ENCODE peak calls at places on chromosomes 12 and 14, in seven cellular contexts. One of them, this sample, is unnamed. For H3K27me3, the result is how much of the 10 kb centered on the place peaks cover.

GRCh38 chr14:68938515-68939423 is 40.3 kb downstream of the ACTN1 start:
- DNase-seq in AG04450: no peak
- DNase-seq in GM23338: no peak
- DNase-seq in prostate gland: peak
- DNase-seq in brain microvascular endothelial cell: no peak
- DNase-seq in cardiac muscle cell: no peak
- DNase-seq in left ventricle myocardium inferior: peak
- DNase-seq in this sample: no peak

GRCh38 chr12:124109760-124110159 is 136.7 kb downstream of the ZNF664 start:
- DNase-seq in brain microvascular endothelial cell: peak
- DNase-seq in prostate gland: no peak
- DNase-seq in left ventricle myocardium inferior: no peak
- DNase-seq in AG04450: no peak
- DNase-seq in cardiac muscle cell: no peak
- DNase-seq in GM23338: peak
- DNase-seq in this sample: no peak

GRCh38 chr14:61330511-61330910 is 9.1 kb downstream of the PRKCH start:
- DNase-seq in left ventricle myocardium inferior: no peak
- DNase-seq in GM23338: no peak
- DNase-seq in brain microvascular endothelial cell: no peak
- DNase-seq in cardiac muscle cell: no peak
- DNase-seq in prostate gland: no peak
- DNase-seq in AG04450: no peak
- DNase-seq in this sample: no peak

GRCh38 chr12:126760109-126760508 is 1506.9 kb upstream of the TMEM132C start:
- DNase-seq in AG04450: no peak
- DNase-seq in prostate gland: no peak
- DNase-seq in left ventricle myocardium inferior: no peak
- DNase-seq in cardiac muscle cell: no peak
- DNase-seq in GM23338: no peak
- DNase-seq in brain microvascular endothelial cell: no peak
- DNase-seq in this sample: no peak

GRCh38 chr12:27462851-27463250 is 16.3 kb downstream of the SMCO2 start:
- DNase-seq in cardiac muscle cell: no peak
- DNase-seq in prostate gland: no peak
- DNase-seq in GM23338: no peak
- DNase-seq in left ventricle myocardium inferior: peak
- DNase-seq in brain microvascular endothelial cell: no peak
- DNase-seq in AG04450: no peak
- DNase-seq in this sample: no peak

GRCh38 chr14:93972618-93973205 is 3.7 kb downstream of the ASB2 start:
- DNase-seq in brain microvascular endothelial cell: no peak
- DNase-seq in cardiac muscle cell: no peak
- DNase-seq in AG04450: no peak
- DNase-seq in GM23338: no peak
- DNase-seq in left ventricle myocardium inferior: no peak
- DNase-seq in prostate gland: no peak
- DNase-seq in this sample: no peak

GRCh38 chr14:34498684-34499412 is 36.8 kb upstream of the SPTSSA start:
- DNase-seq in left ventricle myocardium inferior: no peak
- DNase-seq in cardiac muscle cell: peak
- DNase-seq in prostate gland: peak
- DNase-seq in brain microvascular endothelial cell: no peak
- DNase-seq in AG04450: no peak
- DNase-seq in GM23338: peak
- DNase-seq in this sample: no peak

GRCh38 chr14:56423591-56423991 is 156.0 kb upstream of the TMEM260 start:
- DNase-seq in GM23338: no peak
- DNase-seq in prostate gland: no peak
- DNase-seq in left ventricle myocardium inferior: no peak
- DNase-seq in brain microvascular endothelial cell: peak
- DNase-seq in AG04450: peak
- DNase-seq in cardiac muscle cell: no peak
- DNase-seq in this sample: no peak

GRCh38 chr12:52577316-52577715 is 3.7 kb upstream of the KRT74 start:
- DNase-seq in brain microvascular endothelial cell: no peak
- DNase-seq in prostate gland: no peak
- DNase-seq in AG04450: no peak
- DNase-seq in GM23338: no peak
- DNase-seq in cardiac muscle cell: no peak
- DNase-seq in left ventricle myocardium inferior: no peak
- DNase-seq in this sample: no peak

GRCh38 chr14:68255697-68256178 is 436.2 kb downstream of the RAD51B start:
- DNase-seq in brain microvascular endothelial cell: peak
- DNase-seq in left ventricle myocardium inferior: no peak
- DNase-seq in cardiac muscle cell: no peak
- DNase-seq in AG04450: peak
- DNase-seq in GM23338: no peak
- DNase-seq in prostate gland: no peak
- DNase-seq in this sample: peak

GRCh38 chr14:96148631-96149030 is 56.0 kb upstream of the BDKRB2 start:
- DNase-seq in left ventricle myocardium inferior: no peak
- DNase-seq in brain microvascular endothelial cell: no peak
- DNase-seq in GM23338: no peak
- DNase-seq in cardiac muscle cell: no peak
- DNase-seq in prostate gland: no peak
- DNase-seq in AG04450: no peak
- DNase-seq in this sample: no peak

GRCh38 chr14:33509927-33510535 is 440.8 kb downstream of the EGLN3 start:
- DNase-seq in brain microvascular endothelial cell: peak
- DNase-seq in cardiac muscle cell: no peak
- DNase-seq in AG04450: no peak
- DNase-seq in GM23338: no peak
- DNase-seq in left ventricle myocardium inferior: no peak
- DNase-seq in prostate gland: no peak
- DNase-seq in this sample: peak

GRCh38 chr12:62466018-62466595 is 519 bp upstream of the MON2 start:
- DNase-seq in brain microvascular endothelial cell: peak
- DNase-seq in prostate gland: peak
- DNase-seq in GM23338: peak
- DNase-seq in cardiac muscle cell: peak
- DNase-seq in left ventricle myocardium inferior: no peak
- DNase-seq in AG04450: no peak
- DNase-seq in this sample: no peak

GRCh38 chr12:13573698-13574321 is 377.3 kb downstream of the EMP1 start:
- DNase-seq in cardiac muscle cell: no peak
- DNase-seq in left ventricle myocardium inferior: no peak
- DNase-seq in AG04450: no peak
- DNase-seq in brain microvascular endothelial cell: peak
- DNase-seq in GM23338: no peak
- DNase-seq in prostate gland: no peak
- DNase-seq in this sample: peak

GRCh38 chr12:21416611-21417121 is 20.8 kb upstream of the PYROXD1 start:
- DNase-seq in GM23338: no peak
- DNase-seq in prostate gland: no peak
- DNase-seq in AG04450: no peak
- DNase-seq in brain microvascular endothelial cell: no peak
- DNase-seq in cardiac muscle cell: no peak
- DNase-seq in left ventricle myocardium inferior: no peak
- DNase-seq in this sample: peak

GRCh38 chr12:64064706-64065105 is 157.4 kb downstream of the KICS2 start:
- DNase-seq in AG04450: no peak
- DNase-seq in cardiac muscle cell: no peak
- DNase-seq in brain microvascular endothelial cell: no peak
- DNase-seq in GM23338: no peak
- DNase-seq in prostate gland: no peak
- DNase-seq in left ventricle myocardium inferior: no peak
- DNase-seq in this sample: no peak

GRCh38 chr12:3491938-3492867 is 1.2 kb downstream of the PRMT8 start:
- DNase-seq in brain microvascular endothelial cell: peak
- DNase-seq in AG04450: peak
- DNase-seq in cardiac muscle cell: peak
- DNase-seq in prostate gland: peak
- DNase-seq in GM23338: peak
- DNase-seq in left ventricle myocardium inferior: peak
- DNase-seq in this sample: no peak
- H3K27me3 ChIP-seq in brain microvascular endothelial cell: half or more
- H3K27me3 ChIP-seq in AG04450: half or more
- H3K27me3 ChIP-seq in cardiac muscle cell: half or more
- H3K27me3 ChIP-seq in prostate gland: under half
- H3K27me3 ChIP-seq in GM23338: half or more
- H3K27me3 ChIP-seq in left ventricle myocardium inferior: half or more
- H3K27me3 ChIP-seq in this sample: under half

GRCh38 chr14:44609201-44609600 is 102.1 kb upstream of the FSCB start:
- DNase-seq in AG04450: no peak
- DNase-seq in GM23338: no peak
- DNase-seq in left ventricle myocardium inferior: no peak
- DNase-seq in cardiac muscle cell: no peak
- DNase-seq in prostate gland: no peak
- DNase-seq in brain microvascular endothelial cell: no peak
- DNase-seq in this sample: no peak
- TF ChIP-seq CTCF in AG04450: no peak
- TF ChIP-seq CTCF in GM23338: no peak
- TF ChIP-seq CTCF in left ventricle myocardium inferior: no peak
- TF ChIP-seq CTCF in cardiac muscle cell: no peak
- TF ChIP-seq CTCF in prostate gland: no peak
- TF ChIP-seq CTCF in brain microvascular endothelial cell: no peak
- TF ChIP-seq CTCF in this sample: no peak

DNA sequence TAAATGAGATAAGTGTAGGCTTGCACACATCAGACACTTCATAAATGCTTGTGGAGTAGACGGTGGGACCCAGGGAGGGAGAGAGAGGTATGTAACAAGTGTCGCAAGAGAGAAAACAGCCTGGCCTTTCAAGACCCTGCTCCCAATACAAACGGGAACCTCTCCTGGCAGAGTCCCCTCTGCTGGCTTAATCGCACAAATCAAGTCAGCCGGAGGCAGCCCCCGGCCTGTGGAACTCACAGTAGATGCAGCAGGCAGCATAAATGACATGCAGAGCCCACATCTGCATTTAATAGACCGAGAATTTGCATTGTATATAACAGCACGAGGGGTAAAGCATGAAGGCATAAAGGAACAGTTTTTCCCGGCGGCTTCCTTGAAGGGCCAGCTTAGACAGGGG is 730 bp downstream of the RTL1 start:
- DNase-seq in GM23338: no peak
- DNase-seq in left ventricle myocardium inferior: no peak
- DNase-seq in brain microvascular endothelial cell: no peak
- DNase-seq in cardiac muscle cell: peak
- DNase-seq in prostate gland: no peak
- DNase-seq in AG04450: no peak
- DNase-seq in this sample: no peak
- H3K27me3 ChIP-seq in GM23338: under half
- H3K27me3 ChIP-seq in left ventricle myocardium inferior: half or more
- H3K27me3 ChIP-seq in brain microvascular endothelial cell: under half
- H3K27me3 ChIP-seq in cardiac muscle cell: half or more
- H3K27me3 ChIP-seq in prostate gland: under half
- H3K27me3 ChIP-seq in AG04450: under half
- H3K27me3 ChIP-seq in this sample: under half

GRCh38 chr14:104187121-104187889 is 48.9 kb downstream of the KIF26A start:
- DNase-seq in left ventricle myocardium inferior: no peak
- DNase-seq in AG04450: no peak
- DNase-seq in brain microvascular endothelial cell: no peak
- DNase-seq in cardiac muscle cell: no peak
- DNase-seq in GM23338: no peak
- DNase-seq in prostate gland: no peak
- DNase-seq in this sample: no peak

GRCh38 chr14:104185916-104186495 is 47.6 kb downstream of the KIF26A start:
- DNase-seq in GM23338: no peak
- DNase-seq in left ventricle myocardium inferior: no peak
- DNase-seq in prostate gland: no peak
- DNase-seq in AG04450: no peak
- DNase-seq in cardiac muscle cell: no peak
- DNase-seq in brain microvascular endothelial cell: no peak
- DNase-seq in this sample: no peak

GRCh38 chr14:104187931-104188726 is 49.7 kb downstream of the KIF26A start:
- DNase-seq in GM23338: peak
- DNase-seq in cardiac muscle cell: no peak
- DNase-seq in AG04450: no peak
- DNase-seq in left ventricle myocardium inferior: no peak
- DNase-seq in prostate gland: peak
- DNase-seq in brain microvascular endothelial cell: no peak
- DNase-seq in this sample: no peak

GRCh38 chr14:104184911-104185499 is 46.6 kb downstream of the KIF26A start:
- DNase-seq in cardiac muscle cell: no peak
- DNase-seq in prostate gland: no peak
- DNase-seq in GM23338: no peak
- DNase-seq in left ventricle myocardium inferior: peak
- DNase-seq in AG04450: no peak
- DNase-seq in brain microvascular endothelial cell: no peak
- DNase-seq in this sample: no peak

GRCh38 chr14:104186575-104186974 is 48.2 kb downstream of the KIF26A start:
- DNase-seq in brain microvascular endothelial cell: no peak
- DNase-seq in AG04450: no peak
- DNase-seq in prostate gland: no peak
- DNase-seq in cardiac muscle cell: no peak
- DNase-seq in GM23338: no peak
- DNase-seq in left ventricle myocardium inferior: no peak
- DNase-seq in this sample: no peak
- TF ChIP-seq CTCF in brain microvascular endothelial cell: no peak
- TF ChIP-seq CTCF in AG04450: no peak
- TF ChIP-seq CTCF in prostate gland: no peak
- TF ChIP-seq CTCF in cardiac muscle cell: no peak
- TF ChIP-seq CTCF in GM23338: no peak
- TF ChIP-seq CTCF in left ventricle myocardium inferior: no peak
- TF ChIP-seq CTCF in this sample: no peak

DNA sequence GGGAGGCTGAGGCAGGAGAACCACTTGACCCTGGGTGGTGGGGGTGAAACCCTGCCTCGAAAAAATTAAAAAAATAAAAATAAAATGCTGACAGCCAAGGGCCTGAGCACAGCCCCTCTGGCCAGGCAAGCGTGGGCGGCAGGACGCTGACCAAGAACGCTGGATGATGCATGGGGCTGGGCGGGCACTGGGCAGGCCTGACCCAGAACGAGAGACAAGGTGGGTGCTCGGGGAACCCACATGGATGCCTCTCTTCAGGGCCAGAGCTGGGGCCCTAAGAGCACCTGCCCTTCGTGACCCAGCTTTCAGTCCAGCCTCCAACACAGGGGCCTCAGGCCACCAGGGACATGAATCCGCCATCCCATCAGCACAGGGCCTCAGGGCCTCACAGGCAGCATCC is 11.3 kb downstream of the GALNT9 start:
- DNase-seq in GM23338: no peak
- DNase-seq in prostate gland: no peak
- DNase-seq in AG04450: no peak
- DNase-seq in cardiac muscle cell: no peak
- DNase-seq in left ventricle myocardium inferior: no peak
- DNase-seq in brain microvascular endothelial cell: no peak
- DNase-seq in this sample: no peak
- H3K27me3 ChIP-seq in GM23338: under half
- H3K27me3 ChIP-seq in prostate gland: under half
- H3K27me3 ChIP-seq in AG04450: under half
- H3K27me3 ChIP-seq in cardiac muscle cell: under half
- H3K27me3 ChIP-seq in left ventricle myocardium inferior: half or more
- H3K27me3 ChIP-seq in brain microvascular endothelial cell: under half
- H3K27me3 ChIP-seq in this sample: under half

GRCh38 chr14:54722791-54723432 is 156.0 kb downstream of the SAMD4A start:
- DNase-seq in left ventricle myocardium inferior: no peak
- DNase-seq in AG04450: no peak
- DNase-seq in prostate gland: no peak
- DNase-seq in cardiac muscle cell: peak
- DNase-seq in brain microvascular endothelial cell: peak
- DNase-seq in GM23338: peak
- DNase-seq in this sample: no peak
- TF ChIP-seq CTCF in left ventricle myocardium inferior: peak
- TF ChIP-seq CTCF in AG04450: no peak
- TF ChIP-seq CTCF in prostate gland: no peak
- TF ChIP-seq CTCF in cardiac muscle cell: peak
- TF ChIP-seq CTCF in brain microvascular endothelial cell: peak
- TF ChIP-seq CTCF in GM23338: peak
- TF ChIP-seq CTCF in this sample: peak

This sample was measured in BJ.